ENCODE peak calls at places on chromosomes 2 and 18, in ten cellular contexts. C is endothelial cell of umbilical vein, G is Panc1, Y is suprapubic skin, A is prostate gland, W is K562, H is transverse colon, F is breast epithelium, E is spleen, K is sigmoid colon. M is an unnamed sample.

GRCh38 chr2:222738312-222738711 is 66.9 kb downstream of the MOGAT1 start:
- DNase-seq in C (no peak), G (no peak), Y (no peak), A (no peak), W (no peak), H (no peak), F (no peak), E (no peak), K (no peak), M (no peak)

GRCh38 chr2:95305341-95306058 is 8.4 kb downstream of the KCNIP3 start:
- DNase-seq in C (no peak), G (no peak), Y (no peak), A (peak; percentile 78), W (no peak), H (peak; percentile 36), F (no peak), E (no peak), K (no peak), M (peak; percentile 85)

GRCh38 chr2:109475531-109476210 is 138.1 kb downstream of the SEPTIN10 start:
- DNase-seq in C (no peak), G (no peak), Y (no peak), A (no peak), W (no peak), H (no peak), F (no peak), E (peak; percentile 39), K (no peak), M (no peak)

GRCh38 chr2:99066602-99067001 is 74.9 kb upstream of the C2orf15 start:
- DNase-seq in C (peak; percentile 68), G (no peak), Y (no peak), A (no peak), W (peak; percentile 12), H (peak; percentile 38), F (no peak), E (no peak), K (no peak), M (peak; percentile 39)

GRCh38 chr2:144015655-144016245 is 504.2 kb downstream of the ZEB2 start:
- DNase-seq in C (no peak), G (no peak), Y (no peak), A (no peak), W (no peak), H (no peak), F (no peak), E (no peak), K (no peak), M (no peak)

GRCh38 chr18:23811176-23811575 is 121.9 kb downstream of the LAMA3 start:
- DNase-seq in C (no peak), G (no peak), Y (no peak), A (no peak), W (no peak), H (no peak), F (no peak), E (no peak), K (no peak), M (no peak)

GRCh38 chr2:355773-356172 is 67.9 kb upstream of the ALKAL2 start:
- DNase-seq in C (no peak), G (no peak), Y (no peak), A (no peak), W (no peak), H (no peak), F (no peak), E (no peak), K (no peak), M (no peak)

GRCh38 chr18:44848931-44849330 is 168.2 kb downstream of the SETBP1 start:
- DNase-seq in C (no peak), G (no peak), Y (no peak), A (no peak), W (no peak), H (no peak), F (no peak), E (no peak), K (no peak), M (peak; percentile 47)

GRCh38 chr18:4068552-4069158 is 386.5 kb downstream of the DLGAP1 start:
- DNase-seq in C (peak; percentile 58), G (peak; percentile 15), Y (no peak), A (peak; percentile 13), W (peak; percentile 58), H (peak; percentile 13), F (no peak), E (no peak), K (no peak), M (no peak)

GRCh38 chr2:150125708-150126107 is 361.8 kb downstream of the RND3 start:
- DNase-seq in C (peak; percentile 7), G (no peak), Y (no peak), A (no peak), W (peak; percentile 10), H (no peak), F (no peak), E (no peak), K (no peak), M (no peak)

GRCh38 chr2:235536711-235537110 is 42.9 kb downstream of the AGAP1 start:
- DNase-seq in C (no peak), G (no peak), Y (no peak), A (no peak), W (no peak), H (no peak), F (no peak), E (peak; percentile 59), K (no peak), M (no peak)

GRCh38 chr2:179518891-179519290 is 254.3 kb upstream of the SESTD1 start:
- DNase-seq in C (no peak), G (no peak), Y (no peak), A (no peak), W (no peak), H (no peak), F (no peak), E (no peak), K (no peak), M (no peak)

GRCh38 chr2:190532581-190532980 is 1.9 kb downstream of the NEMP2 start:
- DNase-seq in C (no peak), G (no peak), Y (no peak), A (no peak), W (no peak), H (no peak), F (no peak), E (no peak), K (no peak), M (no peak)

GRCh38 chr2:43082111-43082877 is 144.1 kb downstream of the ZFP36L2 start:
- DNase-seq in C (peak; percentile 43), G (no peak), Y (no peak), A (no peak), W (no peak), H (no peak), F (no peak), E (peak; percentile 56), K (no peak), M (no peak)

GRCh38 chr2:85728883-85729824 is 24.6 kb upstream of the ATOH8 start:
- DNase-seq in C (peak; percentile 76), G (no peak), Y (peak; percentile 94), A (peak; percentile 83), W (peak; percentile 89), H (peak; percentile 89), F (peak; percentile 88), E (peak; percentile 95), K (peak; percentile 94), M (peak; percentile 92)

DNA sequence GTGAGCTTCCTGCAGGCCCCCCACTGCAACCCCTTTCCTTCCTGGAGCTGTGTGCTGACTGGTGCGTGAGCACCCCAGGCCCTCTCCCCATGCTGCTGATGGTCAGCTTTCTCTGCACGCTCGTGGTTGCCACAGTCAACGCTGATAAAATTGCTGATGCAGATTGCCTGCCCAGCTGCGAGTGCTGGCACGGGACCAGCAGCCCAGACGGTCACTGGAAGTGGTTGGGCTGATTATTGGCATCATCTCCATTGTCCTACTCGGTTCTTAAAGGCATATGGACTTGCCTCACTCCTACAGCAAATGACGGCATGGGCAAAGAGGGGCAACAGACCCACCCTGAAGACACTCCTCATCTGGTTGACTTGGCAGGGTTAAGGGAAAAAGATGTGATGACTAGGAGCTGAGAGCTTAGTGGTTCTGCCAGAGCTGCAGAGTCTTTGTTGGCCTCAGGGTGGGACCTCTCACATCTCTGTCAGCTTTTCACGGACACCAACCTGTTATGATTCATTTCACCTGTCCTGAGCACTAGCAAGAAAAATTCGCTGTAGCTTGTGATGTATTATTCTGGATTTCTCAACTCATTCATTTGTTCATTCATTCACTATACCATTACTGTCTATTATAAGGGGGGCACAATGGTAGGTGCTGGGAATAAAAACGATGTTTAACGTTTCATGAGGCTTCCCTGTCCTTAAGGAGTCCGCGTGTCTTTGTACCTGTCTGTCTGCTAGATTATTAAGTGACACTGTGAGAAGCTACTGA is 38.4 kb downstream of the PAX8 start:
- DNase-seq in C (peak; percentile 89), G (peak; percentile 61), Y (peak; percentile 90), A (peak; percentile 39), W (no peak), H (peak; percentile 70), F (peak; percentile 71), E (peak; percentile 88), K (peak; percentile 91), M (peak; percentile 92)
- TF ChIP-seq POLR2AphosphoS5 in C (no peak), G (no peak), Y (no peak), A (peak; percentile 14), W (no peak), H (peak; percentile 39), F (peak; percentile 63), E (peak; percentile 82), K (peak; percentile 62), M (peak; percentile 60)

DNA sequence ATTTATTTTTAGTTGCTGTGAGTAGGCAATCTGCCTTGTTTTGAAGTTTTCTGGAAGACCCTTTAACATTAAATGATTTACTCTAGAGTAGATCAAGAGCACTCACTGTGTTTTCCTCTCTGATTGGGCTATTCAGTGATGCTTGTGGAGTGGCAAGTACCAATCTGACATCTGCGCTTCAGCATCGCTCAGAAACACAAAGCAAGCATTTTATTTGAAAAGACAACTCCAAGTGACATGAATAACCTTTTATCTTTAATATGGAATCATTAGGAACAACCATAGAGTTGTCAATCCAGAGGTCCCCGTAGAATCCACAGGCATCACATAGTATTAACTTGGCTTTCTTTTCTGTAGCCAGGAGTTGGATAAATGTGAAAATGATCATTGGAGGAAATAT is 114.7 kb downstream of the CPS1 start:
- DNase-seq in C (no peak), G (no peak), Y (no peak), A (no peak), W (no peak), H (no peak), F (no peak), E (no peak), K (no peak), M (no peak)
- TF ChIP-seq POLR2AphosphoS5 in C (no peak), G (no peak), Y (no peak), A (no peak), W (no peak), H (no peak), F (no peak), E (no peak), K (no peak), M (no peak)

DNA sequence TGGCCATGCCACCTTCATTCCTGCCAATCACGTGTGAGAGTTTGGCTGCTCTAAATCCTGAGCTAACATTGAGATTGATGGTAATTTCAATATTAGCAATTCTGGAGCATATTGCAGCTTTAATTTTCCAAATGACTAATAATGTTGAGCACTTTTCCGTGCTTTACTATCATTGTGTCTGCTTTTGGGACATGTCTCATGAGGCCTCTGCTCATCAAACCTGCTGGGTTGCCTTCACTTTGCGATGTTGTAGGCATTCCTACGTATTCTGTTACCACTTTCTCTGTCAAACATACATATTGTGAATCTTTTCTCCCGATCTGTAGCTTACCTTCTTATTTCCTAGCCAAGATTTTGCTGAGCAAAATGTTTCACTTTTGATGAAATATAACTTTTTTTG is 466.6 kb downstream of the GALR1 start:
- DNase-seq in C (no peak), G (no peak), Y (no peak), A (no peak), W (no peak), H (no peak), F (no peak), E (no peak), K (no peak), M (no peak)
- TF ChIP-seq POLR2AphosphoS5 in C (no peak), G (no peak), Y (no peak), A (no peak), W (no peak), H (no peak), F (no peak), E (no peak), K (no peak), M (no peak)

GRCh38 chr2:39663187-39663930 is 2.4 kb upstream of the TMEM178A start:
- DNase-seq in C (no peak), G (no peak), Y (no peak), A (no peak), W (no peak), H (no peak), F (no peak), E (no peak), K (no peak), M (no peak)
- TF ChIP-seq POLR2AphosphoS5 in C (no peak), G (no peak), Y (no peak), A (no peak), W (no peak), H (no peak), F (no peak), E (no peak), K (no peak), M (no peak)

M was measured in stomach.